ENCODE peak calls at places on chromosome 14, in five cellular contexts. One of them, this sample, is unnamed.

GRCh38 chr14:23443881-23444280 is 8.4 kb upstream of the MYH7 start:
- DNase-seq in progenitor cell of endocrine pancreas: no peak
- DNase-seq in foreskin keratinocyte: no peak
- DNase-seq in WTC11: no peak
- DNase-seq in HL-60: no peak
- DNase-seq in this sample: peak

GRCh38 chr14:99579903-99580570 is 24.0 kb downstream of the CCDC85C start:
- DNase-seq in progenitor cell of endocrine pancreas: peak
- DNase-seq in foreskin keratinocyte: peak
- DNase-seq in WTC11: peak
- DNase-seq in HL-60: no peak
- DNase-seq in this sample: no peak

GRCh38 chr14:55731881-55732498 is 152.0 kb downstream of the KTN1 start:
- DNase-seq in progenitor cell of endocrine pancreas: peak
- DNase-seq in foreskin keratinocyte: no peak
- DNase-seq in WTC11: peak
- DNase-seq in HL-60: peak
- DNase-seq in this sample: no peak

GRCh38 chr14:57346741-57347140 is 43.6 kb upstream of the NAA30 start:
- DNase-seq in progenitor cell of endocrine pancreas: no peak
- DNase-seq in foreskin keratinocyte: no peak
- DNase-seq in WTC11: no peak
- DNase-seq in HL-60: no peak
- DNase-seq in this sample: no peak

GRCh38 chr14:32722631-32723183 is 216.0 kb upstream of the NPAS3 start:
- DNase-seq in progenitor cell of endocrine pancreas: no peak
- DNase-seq in foreskin keratinocyte: no peak
- DNase-seq in WTC11: no peak
- DNase-seq in HL-60: no peak
- DNase-seq in this sample: no peak

GRCh38 chr14:52268191-52269061 is 928 bp downstream of the PTGDR start:
- DNase-seq in progenitor cell of endocrine pancreas: no peak
- DNase-seq in foreskin keratinocyte: peak
- DNase-seq in WTC11: peak
- DNase-seq in HL-60: no peak
- DNase-seq in this sample: no peak

GRCh38 chr14:53663709-53664108 is 292.9 kb downstream of the BMP4 start:
- DNase-seq in progenitor cell of endocrine pancreas: no peak
- DNase-seq in foreskin keratinocyte: no peak
- DNase-seq in WTC11: peak
- DNase-seq in HL-60: no peak
- DNase-seq in this sample: no peak

GRCh38 chr14:52380294-52380693 is 66.2 kb downstream of the PTGER2 start:
- DNase-seq in progenitor cell of endocrine pancreas: no peak
- DNase-seq in foreskin keratinocyte: no peak
- DNase-seq in WTC11: no peak
- DNase-seq in HL-60: no peak
- DNase-seq in this sample: no peak

GRCh38 chr14:32330356-32331226 is 1.5 kb downstream of the AKAP6 start:
- DNase-seq in progenitor cell of endocrine pancreas: no peak
- DNase-seq in foreskin keratinocyte: no peak
- DNase-seq in WTC11: no peak
- DNase-seq in HL-60: no peak
- DNase-seq in this sample: no peak

GRCh38 chr14:100332797-100333196 is 9.7 kb downstream of the SLC25A47 start:
- DNase-seq in progenitor cell of endocrine pancreas: no peak
- DNase-seq in foreskin keratinocyte: no peak
- DNase-seq in WTC11: no peak
- DNase-seq in HL-60: no peak
- DNase-seq in this sample: no peak

GRCh38 chr14:85263916-85264315 is 266.0 kb upstream of the FLRT2 start:
- DNase-seq in progenitor cell of endocrine pancreas: no peak
- DNase-seq in foreskin keratinocyte: no peak
- DNase-seq in WTC11: no peak
- DNase-seq in HL-60: no peak
- DNase-seq in this sample: no peak

GRCh38 chr14:66920196-66920595 is 269.0 kb upstream of the GARIN2 start:
- DNase-seq in progenitor cell of endocrine pancreas: no peak
- DNase-seq in foreskin keratinocyte: no peak
- DNase-seq in WTC11: no peak
- DNase-seq in HL-60: no peak
- DNase-seq in this sample: no peak

GRCh38 chr14:99363616-99364290 is 91.8 kb upstream of the BCL11B start:
- DNase-seq in progenitor cell of endocrine pancreas: no peak
- DNase-seq in foreskin keratinocyte: no peak
- DNase-seq in WTC11: peak
- DNase-seq in HL-60: no peak
- DNase-seq in this sample: no peak

GRCh38 chr14:64878775-64879634 is 702 bp downstream of the SPTB start:
- DNase-seq in progenitor cell of endocrine pancreas: no peak
- DNase-seq in foreskin keratinocyte: no peak
- DNase-seq in WTC11: peak
- DNase-seq in HL-60: no peak
- DNase-seq in this sample: no peak

GRCh38 chr14:99523661-99524050 is 42.4 kb downstream of the CCNK start:
- DNase-seq in progenitor cell of endocrine pancreas: no peak
- DNase-seq in foreskin keratinocyte: no peak
- DNase-seq in WTC11: no peak
- DNase-seq in HL-60: no peak
- DNase-seq in this sample: no peak

GRCh38 chr14:64811676-64812075 is 68.0 kb downstream of the SPTB start:
- DNase-seq in progenitor cell of endocrine pancreas: no peak
- DNase-seq in foreskin keratinocyte: no peak
- DNase-seq in WTC11: no peak
- DNase-seq in HL-60: no peak
- DNase-seq in this sample: no peak

GRCh38 chr14:99320105-99320572 is 48.1 kb upstream of the BCL11B start:
- DNase-seq in progenitor cell of endocrine pancreas: no peak
- DNase-seq in foreskin keratinocyte: peak
- DNase-seq in WTC11: peak
- DNase-seq in HL-60: peak
- DNase-seq in this sample: no peak

GRCh38 chr14:100914597-100915021 is 11.1 kb upstream of the RTL1 start:
- DNase-seq in progenitor cell of endocrine pancreas: no peak
- DNase-seq in foreskin keratinocyte: no peak
- DNase-seq in WTC11: no peak
- DNase-seq in HL-60: no peak
- DNase-seq in this sample: no peak

GRCh38 chr14:69501362-69501964 is 16.9 kb downstream of the PLEKHD1 start:
- DNase-seq in progenitor cell of endocrine pancreas: no peak
- DNase-seq in foreskin keratinocyte: no peak
- DNase-seq in WTC11: no peak
- DNase-seq in HL-60: no peak
- DNase-seq in this sample: no peak

GRCh38 chr14:34676516-34677211 is 37.7 kb downstream of the CFL2 start:
- DNase-seq in progenitor cell of endocrine pancreas: no peak
- DNase-seq in foreskin keratinocyte: no peak
- DNase-seq in WTC11: no peak
- DNase-seq in HL-60: no peak
- DNase-seq in this sample: no peak

GRCh38 chr14:30132201-30132600 is 204.6 kb upstream of the PRKD1 start:
- DNase-seq in progenitor cell of endocrine pancreas: no peak
- DNase-seq in foreskin keratinocyte: no peak
- DNase-seq in WTC11: no peak
- DNase-seq in HL-60: no peak
- DNase-seq in this sample: no peak

GRCh38 chr14:65972891-65973290 is 513.3 kb upstream of the CCDC196 start:
- DNase-seq in progenitor cell of endocrine pancreas: no peak
- DNase-seq in foreskin keratinocyte: peak
- DNase-seq in WTC11: no peak
- DNase-seq in HL-60: no peak
- DNase-seq in this sample: no peak

GRCh38 chr14:76773188-76773885 is 12.1 kb downstream of the VASH1 start:
- DNase-seq in progenitor cell of endocrine pancreas: no peak
- DNase-seq in foreskin keratinocyte: peak
- DNase-seq in WTC11: no peak
- DNase-seq in HL-60: peak
- DNase-seq in this sample: peak
- TF ChIP-seq CTCF in progenitor cell of endocrine pancreas: no peak
- TF ChIP-seq CTCF in foreskin keratinocyte: peak
- TF ChIP-seq CTCF in WTC11: no peak
- TF ChIP-seq CTCF in HL-60: no peak
- TF ChIP-seq CTCF in this sample: no peak

DNA sequence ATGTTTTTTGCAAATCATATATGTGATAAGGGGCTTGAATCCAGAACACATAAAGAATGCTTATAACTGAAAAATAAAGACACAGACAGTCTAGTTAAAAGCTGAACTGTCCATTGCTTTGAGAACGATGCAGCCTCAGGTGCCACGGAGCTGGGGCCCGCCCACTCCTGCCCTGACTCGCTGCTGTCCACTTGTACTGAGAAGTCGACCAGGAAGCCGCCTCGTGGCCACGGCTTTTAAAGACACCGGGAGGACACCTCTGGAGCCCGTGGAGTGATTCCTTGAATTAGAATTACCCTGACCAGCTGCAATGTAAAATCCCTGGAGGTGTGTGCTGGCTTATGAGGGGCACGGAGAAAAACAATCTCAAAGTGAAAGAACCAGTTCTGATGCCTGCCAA is 23.9 kb upstream of the TEX22 start:
- DNase-seq in progenitor cell of endocrine pancreas: no peak
- DNase-seq in foreskin keratinocyte: no peak
- DNase-seq in WTC11: no peak
- DNase-seq in HL-60: no peak
- DNase-seq in this sample: no peak
- TF ChIP-seq CTCF in progenitor cell of endocrine pancreas: no peak
- TF ChIP-seq CTCF in foreskin keratinocyte: peak
- TF ChIP-seq CTCF in WTC11: no peak
- TF ChIP-seq CTCF in HL-60: no peak
- TF ChIP-seq CTCF in this sample: no peak

DNA sequence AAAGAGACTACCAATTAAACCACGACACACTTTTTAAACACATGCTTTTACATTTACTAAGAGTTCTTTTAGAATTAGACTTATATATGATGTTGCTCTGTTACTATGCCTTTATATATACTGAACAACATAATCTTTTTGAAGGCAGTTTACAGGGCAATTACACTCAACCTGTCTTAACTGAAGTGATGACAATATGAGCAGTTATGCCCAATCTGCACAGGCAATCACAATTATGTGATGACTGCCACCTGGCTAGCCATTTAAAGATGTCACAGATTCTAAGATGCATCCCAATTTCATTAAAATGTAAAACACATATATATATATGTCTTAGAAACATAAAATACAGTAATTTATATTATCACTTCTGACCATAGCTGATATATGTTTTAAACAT is 112.6 kb downstream of the STXBP6 start:
- DNase-seq in progenitor cell of endocrine pancreas: no peak
- DNase-seq in foreskin keratinocyte: no peak
- DNase-seq in WTC11: no peak
- DNase-seq in HL-60: no peak
- DNase-seq in this sample: no peak
- TF ChIP-seq CTCF in progenitor cell of endocrine pancreas: no peak
- TF ChIP-seq CTCF in foreskin keratinocyte: no peak
- TF ChIP-seq CTCF in WTC11: no peak
- TF ChIP-seq CTCF in HL-60: no peak
- TF ChIP-seq CTCF in this sample: no peak

GRCh38 chr14:74921053-74921620 is 1.9 kb downstream of the RPS6KL1 start:
- DNase-seq in progenitor cell of endocrine pancreas: no peak
- DNase-seq in foreskin keratinocyte: no peak
- DNase-seq in WTC11: no peak
- DNase-seq in HL-60: no peak
- DNase-seq in this sample: no peak

GRCh38 chr14:74920281-74920680 is 2.8 kb downstream of the RPS6KL1 start:
- DNase-seq in progenitor cell of endocrine pancreas: no peak
- DNase-seq in foreskin keratinocyte: no peak
- DNase-seq in WTC11: no peak
- DNase-seq in HL-60: no peak
- DNase-seq in this sample: no peak

GRCh38 chr14:74921987-74922751 is 891 bp downstream of the RPS6KL1 start:
- DNase-seq in progenitor cell of endocrine pancreas: no peak
- DNase-seq in foreskin keratinocyte: no peak
- DNase-seq in WTC11: no peak
- DNase-seq in HL-60: no peak
- DNase-seq in this sample: no peak

GRCh38 chr14:74924061-74924460 is 1.0 kb upstream of the RPS6KL1 start:
- DNase-seq in progenitor cell of endocrine pancreas: no peak
- DNase-seq in foreskin keratinocyte: no peak
- DNase-seq in WTC11: no peak
- DNase-seq in HL-60: no peak
- DNase-seq in this sample: no peak

GRCh38 chr14:74922752-74923401 is at the start of gene RPS6KL1:
- DNase-seq in progenitor cell of endocrine pancreas: peak
- DNase-seq in foreskin keratinocyte: no peak
- DNase-seq in WTC11: peak
- DNase-seq in HL-60: peak
- DNase-seq in this sample: peak
- TF ChIP-seq CTCF in progenitor cell of endocrine pancreas: no peak
- TF ChIP-seq CTCF in foreskin keratinocyte: no peak
- TF ChIP-seq CTCF in WTC11: no peak
- TF ChIP-seq CTCF in HL-60: no peak
- TF ChIP-seq CTCF in this sample: no peak

GRCh38 chr14:76917158-76917596 is 91.0 kb downstream of the LRRC74A start:
- DNase-seq in progenitor cell of endocrine pancreas: peak
- DNase-seq in foreskin keratinocyte: no peak
- DNase-seq in WTC11: peak
- DNase-seq in HL-60: no peak
- DNase-seq in this sample: no peak
- TF ChIP-seq CTCF in progenitor cell of endocrine pancreas: peak
- TF ChIP-seq CTCF in foreskin keratinocyte: peak
- TF ChIP-seq CTCF in WTC11: peak
- TF ChIP-seq CTCF in HL-60: no peak
- TF ChIP-seq CTCF in this sample: peak

GRCh38 chr14:58367296-58367695 is 28.4 kb upstream of the TOMM20L start:
- DNase-seq in progenitor cell of endocrine pancreas: no peak
- DNase-seq in foreskin keratinocyte: no peak
- DNase-seq in WTC11: no peak
- DNase-seq in HL-60: no peak
- DNase-seq in this sample: no peak

GRCh38 chr14:58368951-58369350 is 26.8 kb upstream of the TOMM20L start:
- DNase-seq in progenitor cell of endocrine pancreas: no peak
- DNase-seq in foreskin keratinocyte: no peak
- DNase-seq in WTC11: no peak
- DNase-seq in HL-60: no peak
- DNase-seq in this sample: no peak
- TF ChIP-seq CTCF in progenitor cell of endocrine pancreas: no peak
- TF ChIP-seq CTCF in foreskin keratinocyte: no peak
- TF ChIP-seq CTCF in WTC11: no peak
- TF ChIP-seq CTCF in HL-60: no peak
- TF ChIP-seq CTCF in this sample: no peak

GRCh38 chr14:35878272-35879140 is 52.4 kb downstream of the BRMS1L start:
- DNase-seq in progenitor cell of endocrine pancreas: no peak
- DNase-seq in foreskin keratinocyte: peak
- DNase-seq in WTC11: no peak
- DNase-seq in HL-60: no peak
- DNase-seq in this sample: no peak
- TF ChIP-seq CTCF in progenitor cell of endocrine pancreas: no peak
- TF ChIP-seq CTCF in foreskin keratinocyte: no peak
- TF ChIP-seq CTCF in WTC11: no peak
- TF ChIP-seq CTCF in HL-60: no peak
- TF ChIP-seq CTCF in this sample: no peak